ENCODE peak calls at places on chromosome 7, in four cellular contexts. One of them, this sample, is unnamed.

GRCh38 chr7:142957723-142958122 is 4.4 kb downstream of the KEL start:
- DNase-seq in kidney: no peak
- DNase-seq in fibroblast of lung: no peak
- DNase-seq in A549: no peak
- DNase-seq in this sample: no peak

GRCh38 chr7:137903382-137904169 is 56.8 kb upstream of the DGKI start:
- DNase-seq in kidney: no peak
- DNase-seq in fibroblast of lung: peak; percentile 83
- DNase-seq in A549: peak; percentile 77
- DNase-seq in this sample: peak; percentile 59

GRCh38 chr7:88009651-88010050 is 75.6 kb downstream of the ADAM22 start:
- DNase-seq in kidney: no peak
- DNase-seq in fibroblast of lung: no peak
- DNase-seq in A549: no peak
- DNase-seq in this sample: no peak

GRCh38 chr7:66348959-66349358 is 143.8 kb downstream of the TPST1 start:
- DNase-seq in kidney: no peak
- DNase-seq in fibroblast of lung: no peak
- DNase-seq in A549: no peak
- DNase-seq in this sample: no peak

GRCh38 chr7:67453981-67454380 is 457.3 kb downstream of the TYW1 start:
- DNase-seq in kidney: no peak
- DNase-seq in fibroblast of lung: no peak
- DNase-seq in A549: no peak
- DNase-seq in this sample: no peak

GRCh38 chr7:28926871-28927597 is 31.1 kb downstream of the TRIL start:
- DNase-seq in kidney: peak; percentile 93
- DNase-seq in fibroblast of lung: peak; percentile 94
- DNase-seq in A549: peak; percentile 81
- DNase-seq in this sample: peak; percentile 67

GRCh38 chr7:29588212-29588611 is 24.6 kb downstream of the PRR15 start:
- DNase-seq in kidney: no peak
- DNase-seq in fibroblast of lung: no peak
- DNase-seq in A549: no peak
- DNase-seq in this sample: no peak

GRCh38 chr7:7292608-7293007 is 110.3 kb downstream of the C1GALT1 start:
- DNase-seq in kidney: no peak
- DNase-seq in fibroblast of lung: no peak
- DNase-seq in A549: no peak
- DNase-seq in this sample: no peak

GRCh38 chr7:74252893-74253292 is 1.3 kb downstream of the RFC2 start:
- DNase-seq in kidney: no peak
- DNase-seq in fibroblast of lung: no peak
- DNase-seq in A549: no peak
- DNase-seq in this sample: no peak

GRCh38 chr7:23246540-23246939 is at the start of gene GPNMB:
- DNase-seq in kidney: no peak
- DNase-seq in fibroblast of lung: peak; percentile 83
- DNase-seq in A549: no peak
- DNase-seq in this sample: peak; percentile 25

GRCh38 chr7:130490287-130490686 is 1.6 kb upstream of the MEST start:
- DNase-seq in kidney: no peak
- DNase-seq in fibroblast of lung: peak; percentile 9
- DNase-seq in A549: no peak
- DNase-seq in this sample: no peak

GRCh38 chr7:97145068-97145467 is 27.6 kb downstream of the SDHAF3 start:
- DNase-seq in kidney: no peak
- DNase-seq in fibroblast of lung: peak; percentile 61
- DNase-seq in A549: peak; percentile 44
- DNase-seq in this sample: peak; percentile 17

GRCh38 chr7:2719007-2719406 is 31.0 kb downstream of the AMZ1 start:
- DNase-seq in kidney: no peak
- DNase-seq in fibroblast of lung: no peak
- DNase-seq in A549: peak; percentile 31
- DNase-seq in this sample: no peak

GRCh38 chr7:36312064-36312914 is 77.4 kb upstream of the ANLN start:
- DNase-seq in kidney: no peak
- DNase-seq in fibroblast of lung: no peak
- DNase-seq in A549: peak; percentile 37
- DNase-seq in this sample: no peak

GRCh38 chr7:134302120-134302519 is 14.6 kb downstream of the SLC35B4 start:
- DNase-seq in kidney: no peak
- DNase-seq in fibroblast of lung: peak; percentile 23
- DNase-seq in A549: no peak
- DNase-seq in this sample: no peak

GRCh38 chr7:29548823-29549222 is 14.8 kb upstream of the PRR15 start:
- DNase-seq in kidney: no peak
- DNase-seq in fibroblast of lung: no peak
- DNase-seq in A549: no peak
- DNase-seq in this sample: no peak

GRCh38 chr7:15686209-15686956 is at the start of gene MEOX2:
- DNase-seq in kidney: peak; percentile 75
- DNase-seq in fibroblast of lung: peak; percentile 89
- DNase-seq in A549: peak; percentile 10
- DNase-seq in this sample: no peak

GRCh38 chr7:119711104-119711503 is 561.9 kb upstream of the KCND2 start:
- DNase-seq in kidney: no peak
- DNase-seq in fibroblast of lung: no peak
- DNase-seq in A549: no peak
- DNase-seq in this sample: no peak

GRCh38 chr7:43479042-43479441 is 103.9 kb upstream of the STK17A start:
- DNase-seq in kidney: no peak
- DNase-seq in fibroblast of lung: no peak
- DNase-seq in A549: no peak
- DNase-seq in this sample: no peak

GRCh38 chr7:55306331-55306730 is 58.8 kb upstream of the LANCL2 start:
- DNase-seq in kidney: no peak
- DNase-seq in fibroblast of lung: no peak
- DNase-seq in A549: no peak
- DNase-seq in this sample: no peak

GRCh38 chr7:1975179-1975578 is 257.6 kb downstream of the MAD1L1 start:
- DNase-seq in kidney: peak; percentile 61
- DNase-seq in fibroblast of lung: no peak
- DNase-seq in A549: no peak
- DNase-seq in this sample: no peak

GRCh38 chr7:109926738-109927137 is 1164.2 kb upstream of the LRRN3 start:
- DNase-seq in kidney: no peak
- DNase-seq in fibroblast of lung: no peak
- DNase-seq in A549: no peak
- DNase-seq in this sample: no peak

GRCh38 chr7:108497082-108497725 is 28.7 kb downstream of the PNPLA8 start:
- DNase-seq in kidney: no peak
- DNase-seq in fibroblast of lung: peak; percentile 68
- DNase-seq in A549: peak; percentile 58
- DNase-seq in this sample: peak; percentile 47

GRCh38 chr7:127252736-127253288 is at the start of gene GRM8:
- DNase-seq in kidney: peak; percentile 80
- DNase-seq in fibroblast of lung: peak; percentile 11
- DNase-seq in A549: peak; percentile 13
- DNase-seq in this sample: peak; percentile 55

GRCh38 chr7:102040569-102040968 is 223.1 kb downstream of the CUX1 start:
- DNase-seq in kidney: no peak
- DNase-seq in fibroblast of lung: no peak
- DNase-seq in A549: no peak
- DNase-seq in this sample: no peak

GRCh38 chr7:31065840-31066239 is 13.7 kb downstream of the ADCYAP1R1 start:
- DNase-seq in kidney: peak; percentile 54
- DNase-seq in fibroblast of lung: no peak
- DNase-seq in A549: no peak
- DNase-seq in this sample: no peak

DNA sequence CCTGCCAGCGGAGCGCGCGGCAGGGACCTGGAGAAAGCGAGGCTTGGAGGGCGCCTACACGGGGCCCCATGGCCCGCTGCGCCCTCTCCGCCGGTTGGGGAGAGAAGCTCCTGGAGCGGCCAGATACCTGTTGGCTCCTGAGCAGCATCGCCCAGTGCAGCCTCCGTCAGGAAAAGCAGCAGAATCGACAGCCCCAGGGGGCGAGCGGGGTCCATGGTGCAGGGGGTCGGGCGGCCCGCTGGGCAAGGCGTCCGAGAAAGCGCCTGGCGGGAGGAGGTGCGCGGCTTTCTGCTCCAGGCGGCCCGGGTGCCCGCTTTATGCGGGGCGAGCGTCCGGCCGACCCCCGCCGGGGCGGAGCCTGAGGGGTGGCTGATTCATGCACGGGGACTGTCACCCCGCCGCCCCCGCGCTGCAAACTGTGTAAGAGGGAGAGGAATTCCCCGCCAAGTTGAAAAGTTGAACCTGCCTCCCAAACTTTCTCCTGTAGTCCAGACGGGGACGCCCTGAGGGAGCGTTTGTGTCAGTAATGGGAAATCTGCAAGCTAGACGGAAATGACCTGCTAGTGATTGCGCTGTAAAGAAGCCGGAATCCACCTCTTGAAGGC is at the start of gene TFPI2:
- DNase-seq in kidney: peak; percentile 86
- DNase-seq in fibroblast of lung: peak; percentile 49
- DNase-seq in A549: peak; percentile 94
- DNase-seq in this sample: peak; percentile 66
- H3K4me3 ChIP-seq in kidney: peak within 1 kb of the TSS; percentile 78
- H3K4me3 ChIP-seq in fibroblast of lung: peak within 1 kb of the TSS; percentile 73
- H3K4me3 ChIP-seq in A549: peak within 1 kb of the TSS; percentile 63
- H3K4me3 ChIP-seq in this sample: peak within 1 kb of the TSS; percentile 52

GRCh38 chr7:156942708-156943090 is 6.8 kb upstream of the NOM1 start:
- DNase-seq in kidney: peak; percentile 66
- DNase-seq in fibroblast of lung: no peak
- DNase-seq in A549: no peak
- DNase-seq in this sample: no peak
- H3K4me3 ChIP-seq in kidney: no peak overlapping the region
- H3K4me3 ChIP-seq in fibroblast of lung: no peak overlapping the region
- H3K4me3 ChIP-seq in A549: no peak overlapping the region
- H3K4me3 ChIP-seq in this sample: no peak overlapping the region

GRCh38 chr7:120837599-120837998 is 20.3 kb downstream of the TSPAN12 start:
- DNase-seq in kidney: no peak
- DNase-seq in fibroblast of lung: no peak
- DNase-seq in A549: no peak
- DNase-seq in this sample: no peak
- H3K4me3 ChIP-seq in kidney: no peak overlapping the region
- H3K4me3 ChIP-seq in fibroblast of lung: no peak overlapping the region
- H3K4me3 ChIP-seq in A549: no peak overlapping the region
- H3K4me3 ChIP-seq in this sample: no peak overlapping the region

GRCh38 chr7:105261689-105262088 is 127.0 kb downstream of the SRPK2 start:
- DNase-seq in kidney: no peak
- DNase-seq in fibroblast of lung: peak; percentile 53
- DNase-seq in A549: no peak
- DNase-seq in this sample: no peak
- H3K4me3 ChIP-seq in kidney: no peak overlapping the region
- H3K4me3 ChIP-seq in fibroblast of lung: no peak overlapping the region
- H3K4me3 ChIP-seq in A549: no peak overlapping the region
- H3K4me3 ChIP-seq in this sample: no peak overlapping the region

GRCh38 chr7:600935-601334 is 81.3 kb upstream of the PDGFA start:
- DNase-seq in kidney: peak; percentile 72
- DNase-seq in fibroblast of lung: no peak
- DNase-seq in A549: no peak
- DNase-seq in this sample: no peak

GRCh38 chr7:602341-603141 is 82.9 kb upstream of the PDGFA start:
- DNase-seq in kidney: peak; percentile 83
- DNase-seq in fibroblast of lung: no peak
- DNase-seq in A549: no peak
- DNase-seq in this sample: no peak

GRCh38 chr7:603152-603941 is 83.7 kb upstream of the PDGFA start:
- DNase-seq in kidney: peak; percentile 71
- DNase-seq in fibroblast of lung: no peak
- DNase-seq in A549: no peak
- DNase-seq in this sample: no peak

GRCh38 chr7:600149-600814 is 80.6 kb upstream of the PDGFA start:
- DNase-seq in kidney: peak; percentile 63
- DNase-seq in fibroblast of lung: no peak
- DNase-seq in A549: no peak
- DNase-seq in this sample: no peak

DNA sequence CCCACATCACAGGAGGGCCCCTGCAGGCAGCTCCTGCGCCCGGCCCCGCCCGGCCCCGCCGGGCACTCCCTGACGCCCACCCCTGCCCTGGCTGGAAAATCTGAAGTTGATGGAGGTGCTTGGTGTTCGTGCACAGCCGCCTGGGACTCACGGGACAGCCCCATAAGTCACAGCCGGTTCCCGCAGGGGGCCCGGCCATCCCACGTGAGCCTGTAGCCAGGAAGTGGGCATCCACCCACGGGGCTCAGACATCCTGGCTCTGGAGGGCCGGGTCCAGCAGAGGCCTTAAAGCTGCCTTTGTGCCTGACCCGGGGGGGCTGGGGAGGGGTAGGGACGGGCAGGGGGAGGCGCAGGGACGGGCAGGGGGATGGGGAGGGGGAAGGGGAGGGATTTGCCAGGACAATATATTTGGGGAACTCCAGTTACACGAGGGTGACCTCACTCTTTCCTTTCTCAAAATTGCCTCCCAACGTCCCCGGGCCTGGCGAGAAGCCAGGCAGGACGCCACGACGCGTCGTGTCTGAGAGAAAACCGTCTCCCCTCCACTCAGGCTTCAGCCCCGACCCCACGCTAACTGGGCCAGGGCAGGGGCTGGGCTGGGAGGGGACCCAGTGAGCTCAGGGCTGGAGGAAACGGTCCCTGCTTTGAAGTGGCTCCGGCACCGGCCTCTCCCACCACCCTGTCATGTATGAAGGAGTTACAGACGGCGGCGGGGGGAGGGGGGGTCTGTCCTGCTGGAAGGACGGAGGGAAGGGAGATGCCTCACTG is 82.1 kb upstream of the PDGFA start:
- DNase-seq in kidney: peak; percentile 90
- DNase-seq in fibroblast of lung: no peak
- DNase-seq in A549: no peak
- DNase-seq in this sample: no peak
- H3K4me3 ChIP-seq in kidney: no peak overlapping the region
- H3K4me3 ChIP-seq in fibroblast of lung: no peak overlapping the region
- H3K4me3 ChIP-seq in A549: no peak overlapping the region
- H3K4me3 ChIP-seq in this sample: no peak overlapping the region

DNA sequence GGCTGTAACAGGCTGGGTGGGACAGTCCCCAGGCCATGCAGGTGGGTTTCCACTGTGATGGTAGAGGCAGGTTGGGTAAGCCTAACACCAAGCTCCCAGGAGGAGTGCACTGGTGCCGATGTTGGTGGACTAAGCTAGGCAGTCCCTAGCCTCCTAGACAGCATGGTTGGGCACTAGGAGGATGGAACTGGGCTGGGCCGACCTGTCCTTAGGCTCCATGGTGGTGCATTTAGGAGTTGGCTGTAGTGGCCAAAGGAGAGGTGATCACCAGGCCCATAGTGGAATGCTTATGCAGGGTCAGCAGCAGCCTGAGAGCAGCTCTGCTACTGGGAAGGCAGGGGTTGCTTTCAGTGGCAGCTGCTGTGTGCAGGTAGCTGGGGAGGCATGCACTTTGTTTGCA is 247.7 kb upstream of the CNTNAP2 start:
- DNase-seq in kidney: no peak
- DNase-seq in fibroblast of lung: no peak
- DNase-seq in A549: no peak
- DNase-seq in this sample: no peak
- H3K4me3 ChIP-seq in kidney: no peak overlapping the region
- H3K4me3 ChIP-seq in fibroblast of lung: no peak overlapping the region
- H3K4me3 ChIP-seq in A549: no peak overlapping the region
- H3K4me3 ChIP-seq in this sample: no peak overlapping the region